ENCODE peak calls at places on chromosomes 16 and 17, in nine cellular contexts. L is stimulated activated CD8-positive, alpha-beta memory T cell treated with anti-CD3 and anti-CD28 coated beads, Interleukin-15, amount 100 ng/mL, for 48 hours; J is H9; D is GM13977; R is stomach; Y is iris pigment epithelial cell; N is activated naive CD4-positive, alpha-beta T cell treated with Interleukin-2 at 50 U/mL for 16 hours; Q is RCC 7860; W is midbrain. I is an unnamed sample.

GRCh38 chr17:43713494-43714162 is 45.0 kb downstream of the SOST start:
- DNase-seq in L (no peak), J (peak; percentile 61), D (peak; percentile 78), R (no peak), Y (peak; percentile 44), N (peak; percentile 11), Q (no peak), W (no peak), I (no peak)

GRCh38 chr17:7177954-7178477 is 1.2 kb downstream of the ASGR1 start:
- DNase-seq in L (no peak), J (peak; percentile 78), D (no peak), R (no peak), Y (no peak), N (no peak), Q (no peak), W (no peak), I (no peak)

GRCh38 chr16:70391446-70391845 is 44.7 kb downstream of the DDX19A start:
- DNase-seq in L (no peak), J (no peak), D (no peak), R (no peak), Y (no peak), N (no peak), Q (no peak), W (no peak), I (no peak)

GRCh38 chr17:76529224-76529642 is 8.3 kb downstream of the CYGB start:
- DNase-seq in L (no peak), J (no peak), D (no peak), R (peak; percentile 48), Y (peak; percentile 78), N (no peak), Q (no peak), W (peak; percentile 58), I (peak; percentile 85)

GRCh38 chr17:17819561-17819995 is 17.2 kb downstream of the SREBF1 start:
- DNase-seq in L (peak; percentile 84), J (peak; percentile 85), D (peak; percentile 93), R (peak; percentile 81), Y (peak; percentile 97), N (peak; percentile 75), Q (peak; percentile 80), W (peak; percentile 33), I (peak; percentile 86)

GRCh38 chr17:35082073-35082657 is 18.7 kb upstream of the RFFL start:
- DNase-seq in L (no peak), J (no peak), D (no peak), R (no peak), Y (peak; percentile 66), N (no peak), Q (peak; percentile 66), W (no peak), I (peak; percentile 61)

GRCh38 chr16:69717066-69717465 is 9.3 kb downstream of the NQO1 start:
- DNase-seq in L (no peak), J (no peak), D (no peak), R (no peak), Y (no peak), N (no peak), Q (no peak), W (no peak), I (no peak)

GRCh38 chr16:88378401-88378800 is 4.4 kb upstream of the ZNF469 start:
- DNase-seq in L (no peak), J (no peak), D (no peak), R (no peak), Y (no peak), N (no peak), Q (no peak), W (no peak), I (no peak)

GRCh38 chr17:66753126-66753920 is 81.6 kb upstream of the CACNG5 start:
- DNase-seq in L (no peak), J (no peak), D (no peak), R (no peak), Y (no peak), N (no peak), Q (no peak), W (no peak), I (no peak)

GRCh38 chr16:1062895-1063294 is 9.7 kb upstream of the SSTR5 start:
- DNase-seq in L (no peak), J (no peak), D (no peak), R (no peak), Y (no peak), N (no peak), Q (no peak), W (no peak), I (no peak)

GRCh38 chr17:38465420-38466345 is 37.4 kb downstream of the ARHGAP23 start:
- DNase-seq in L (no peak), J (no peak), D (peak; percentile 34), R (peak; percentile 42), Y (no peak), N (no peak), Q (peak; percentile 10), W (no peak), I (no peak)

GRCh38 chr17:45893725-45894021 is 681 bp upstream of the MAPT start:
- DNase-seq in L (no peak), J (no peak), D (no peak), R (no peak), Y (no peak), N (no peak), Q (no peak), W (no peak), I (no peak)

GRCh38 chr17:43737722-43738121 is 20.9 kb downstream of the SOST start:
- DNase-seq in L (no peak), J (no peak), D (no peak), R (no peak), Y (no peak), N (no peak), Q (no peak), W (no peak), I (no peak)

I was measured in H4.